ENCODE peak calls at places on chromosomes 2 and 18, in four cellular contexts. O is BJ, R is fibroblast of mammary gland, S is endothelial cell. K is an unnamed sample.

GRCh38 chr2:96669539-96670215 is 27.1 kb downstream of the FER1L5 start:
- DNase-seq in S (no peak), O (no peak), R (no peak), K (no peak)

GRCh38 chr2:73081181-73081671 is 9.7 kb upstream of the SFXN5 start:
- DNase-seq in O (no peak), R (no peak), S (no peak), K (no peak)

GRCh38 chr2:98205901-98206300 is 118.9 kb downstream of the VWA3B start:
- DNase-seq in O (no peak), R (peak), S (no peak), K (no peak)

GRCh38 chr2:1886405-1886992 is 142.2 kb upstream of the PXDN start:
- DNase-seq in S (peak), R (peak), O (no peak), K (peak)

GRCh38 chr2:150271952-150272351 is 215.5 kb downstream of the RND3 start:
- DNase-seq in O (peak), S (no peak), R (peak), K (no peak)

GRCh38 chr2:163897799-163898198 is 162.0 kb upstream of the FIGN start:
- DNase-seq in O (no peak), S (no peak), R (no peak), K (no peak)

GRCh38 chr2:104563398-104564024 is 290.4 kb upstream of the POU3F3 start:
- DNase-seq in R (no peak), S (no peak), O (no peak), K (no peak)

GRCh38 chr2:105545731-105546622 is 147.1 kb upstream of the FHL2 start:
- DNase-seq in S (peak), R (peak), O (no peak), K (peak)

GRCh38 chr2:163717474-163717873 is 18.3 kb downstream of the FIGN start:
- DNase-seq in S (no peak), O (no peak), R (no peak), K (no peak)

GRCh38 chr2:237686659-237687136 is 59.3 kb downstream of the LRRFIP1 start:
- DNase-seq in O (no peak), R (peak), S (no peak), K (no peak)
- TF ChIP-seq CTCF in O (peak), R (peak), S (no peak), K (peak)

GRCh38 chr2:36918307-36918706 is 48.0 kb downstream of the STRN start:
- DNase-seq in R (peak), S (no peak), O (no peak), K (no peak)
- TF ChIP-seq CTCF in R (peak), S (peak), O (peak), K (peak)

GRCh38 chr2:109322646-109323045 is 193.6 kb downstream of the SH3RF3 start:
- DNase-seq in R (no peak), S (no peak), O (no peak), K (no peak)

GRCh38 chr2:109320195-109320935 is 191.4 kb downstream of the SH3RF3 start:
- DNase-seq in S (no peak), R (no peak), O (no peak), K (no peak)

GRCh38 chr2:109318949-109319342 is 189.9 kb downstream of the SH3RF3 start:
- DNase-seq in S (no peak), O (no peak), R (no peak), K (no peak)

GRCh38 chr2:109322111-109322510 is 193.1 kb downstream of the SH3RF3 start:
- DNase-seq in O (peak), S (no peak), R (peak), K (no peak)

GRCh38 chr2:109321570-109321969 is 192.6 kb downstream of the SH3RF3 start:
- DNase-seq in S (no peak), R (peak), O (no peak), K (no peak)
- TF ChIP-seq CTCF in S (no peak), R (peak), O (no peak), K (no peak)

GRCh38 chr2:58131191-58132011 is 84.8 kb downstream of the VRK2 start:
- DNase-seq in S (no peak), O (no peak), R (peak), K (no peak)
- TF ChIP-seq CTCF in S (no peak), O (peak), R (no peak), K (peak)

GRCh38 chr18:41395695-41396094 is 559.3 kb upstream of the PIK3C3 start:
- DNase-seq in O (no peak), S (no peak), R (no peak), K (no peak)
- TF ChIP-seq CTCF in O (peak), S (peak), R (no peak), K (no peak)

DNA sequence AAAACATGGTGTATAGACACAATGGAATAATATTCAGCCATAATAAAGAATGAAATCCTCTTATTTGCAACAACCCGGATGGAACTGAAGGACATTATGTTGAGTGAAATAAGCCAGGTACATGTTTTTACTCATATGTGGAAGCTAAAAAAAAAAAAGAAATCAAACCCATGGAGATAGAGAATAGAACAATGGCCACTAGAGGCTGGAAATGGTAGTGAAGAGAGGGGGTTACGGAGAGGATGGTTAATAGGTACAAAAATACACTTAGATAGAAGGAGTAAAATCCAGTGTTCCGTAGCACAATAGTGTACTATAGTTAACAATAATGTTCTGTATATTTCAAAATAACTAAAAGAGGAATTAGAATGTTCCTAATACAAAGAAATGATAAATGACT is 12.8 kb upstream of the KIAA2012 start:
- DNase-seq in S (no peak), R (no peak), O (no peak), K (no peak)
- TF ChIP-seq CTCF in S (peak), R (peak), O (peak), K (peak)

GRCh38 chr2:133642831-133643230 is 74.6 kb upstream of the NCKAP5 start:
- DNase-seq in S (no peak), O (no peak), R (no peak), K (no peak)

GRCh38 chr2:133641942-133642341 is 73.7 kb upstream of the NCKAP5 start:
- DNase-seq in O (no peak), R (no peak), S (no peak), K (no peak)

GRCh38 chr2:133640103-133640502 is 71.8 kb upstream of the NCKAP5 start:
- DNase-seq in R (no peak), S (no peak), O (no peak), K (no peak)

GRCh38 chr2:133643822-133644221 is 75.6 kb upstream of the NCKAP5 start:
- DNase-seq in R (no peak), O (no peak), S (no peak), K (no peak)

GRCh38 chr2:133641497-133641896 is 73.2 kb upstream of the NCKAP5 start:
- DNase-seq in S (no peak), R (no peak), O (no peak), K (no peak)
- TF ChIP-seq CTCF in S (no peak), R (no peak), O (no peak), K (no peak)

GRCh38 chr2:212406716-212407115 is 131.9 kb downstream of the ERBB4 start:
- DNase-seq in S (no peak), R (no peak), O (no peak), K (no peak)

GRCh38 chr2:212398316-212398715 is 140.3 kb downstream of the ERBB4 start:
- DNase-seq in R (no peak), S (no peak), O (no peak), K (no peak)

GRCh38 chr2:212402316-212402715 is 136.3 kb downstream of the ERBB4 start:
- DNase-seq in R (no peak), S (no peak), O (no peak), K (no peak)
- TF ChIP-seq CTCF in R (no peak), S (no peak), O (no peak), K (no peak)

K was measured in GM13977.